ENCODE peak calls at places on chromosomes 13 and 19, in ten cellular contexts. One of them, this sample, is unnamed.

GRCh38 chr19:33554821-33555220 is 33.2 kb upstream of the PEPD start:
- DNase-seq in heart left ventricle: no peak
- DNase-seq in GM03348: no peak
- DNase-seq in DMS53: no peak
- DNase-seq in neural progenitor cell: no peak
- DNase-seq in iPS-NIHi11: no peak
- DNase-seq in hippocampal formation: no peak
- DNase-seq in SW480: no peak
- DNase-seq in stimulated activated CD8-positive, alpha-beta memory T cell treated with anti-CD3 and anti-CD28 coated beads, Interleukin-15, amount 100 ng/mL, for 24 hours: no peak
- DNase-seq in neural crest cell: no peak
- DNase-seq in this sample: no peak

GRCh38 chr19:1794424-1795185 is 17.5 kb downstream of the ATP8B3 start:
- DNase-seq in heart left ventricle: no peak
- DNase-seq in GM03348: no peak
- DNase-seq in neural crest cell: no peak
- DNase-seq in neural progenitor cell: no peak
- DNase-seq in DMS53: peak
- DNase-seq in SW480: no peak
- DNase-seq in hippocampal formation: no peak
- DNase-seq in stimulated activated CD8-positive, alpha-beta memory T cell treated with anti-CD3 and anti-CD28 coated beads, Interleukin-15, amount 100 ng/mL, for 24 hours: no peak
- DNase-seq in iPS-NIHi11: no peak
- DNase-seq in this sample: no peak

GRCh38 chr19:48962029-48962848 is 2.9 kb upstream of the FTL start:
- DNase-seq in heart left ventricle: peak
- DNase-seq in SW480: peak
- DNase-seq in GM03348: peak
- DNase-seq in iPS-NIHi11: no peak
- DNase-seq in DMS53: peak
- DNase-seq in hippocampal formation: no peak
- DNase-seq in neural progenitor cell: no peak
- DNase-seq in stimulated activated CD8-positive, alpha-beta memory T cell treated with anti-CD3 and anti-CD28 coated beads, Interleukin-15, amount 100 ng/mL, for 24 hours: no peak
- DNase-seq in neural crest cell: no peak
- DNase-seq in this sample: peak

GRCh38 chr19:1069009-1069779 is 2.2 kb downstream of the ARHGAP45 start:
- DNase-seq in SW480: no peak
- DNase-seq in DMS53: peak
- DNase-seq in iPS-NIHi11: no peak
- DNase-seq in neural crest cell: no peak
- DNase-seq in hippocampal formation: peak
- DNase-seq in GM03348: no peak
- DNase-seq in stimulated activated CD8-positive, alpha-beta memory T cell treated with anti-CD3 and anti-CD28 coated beads, Interleukin-15, amount 100 ng/mL, for 24 hours: no peak
- DNase-seq in heart left ventricle: peak
- DNase-seq in neural progenitor cell: no peak
- DNase-seq in this sample: peak

GRCh38 chr13:71605744-71606143 is 261.3 kb downstream of the DACH1 start:
- DNase-seq in neural crest cell: no peak
- DNase-seq in neural progenitor cell: no peak
- DNase-seq in hippocampal formation: no peak
- DNase-seq in stimulated activated CD8-positive, alpha-beta memory T cell treated with anti-CD3 and anti-CD28 coated beads, Interleukin-15, amount 100 ng/mL, for 24 hours: no peak
- DNase-seq in heart left ventricle: no peak
- DNase-seq in SW480: peak
- DNase-seq in iPS-NIHi11: no peak
- DNase-seq in GM03348: no peak
- DNase-seq in DMS53: peak
- DNase-seq in this sample: no peak

GRCh38 chr13:37595162-37595561 is 3.4 kb downstream of the POSTN start:
- DNase-seq in hippocampal formation: no peak
- DNase-seq in neural crest cell: no peak
- DNase-seq in neural progenitor cell: no peak
- DNase-seq in GM03348: peak
- DNase-seq in stimulated activated CD8-positive, alpha-beta memory T cell treated with anti-CD3 and anti-CD28 coated beads, Interleukin-15, amount 100 ng/mL, for 24 hours: no peak
- DNase-seq in SW480: no peak
- DNase-seq in iPS-NIHi11: no peak
- DNase-seq in DMS53: peak
- DNase-seq in heart left ventricle: no peak
- DNase-seq in this sample: no peak

GRCh38 chr13:40026741-40027140 is 371.3 kb downstream of the COG6 start:
- DNase-seq in stimulated activated CD8-positive, alpha-beta memory T cell treated with anti-CD3 and anti-CD28 coated beads, Interleukin-15, amount 100 ng/mL, for 24 hours: peak
- DNase-seq in GM03348: no peak
- DNase-seq in heart left ventricle: no peak
- DNase-seq in hippocampal formation: no peak
- DNase-seq in SW480: no peak
- DNase-seq in neural progenitor cell: no peak
- DNase-seq in neural crest cell: no peak
- DNase-seq in DMS53: no peak
- DNase-seq in iPS-NIHi11: no peak
- DNase-seq in this sample: no peak

GRCh38 chr19:55252760-55253159 is 6.1 kb downstream of the PPP6R1 start:
- DNase-seq in GM03348: no peak
- DNase-seq in DMS53: no peak
- DNase-seq in SW480: no peak
- DNase-seq in neural crest cell: no peak
- DNase-seq in neural progenitor cell: no peak
- DNase-seq in heart left ventricle: no peak
- DNase-seq in hippocampal formation: no peak
- DNase-seq in iPS-NIHi11: no peak
- DNase-seq in stimulated activated CD8-positive, alpha-beta memory T cell treated with anti-CD3 and anti-CD28 coated beads, Interleukin-15, amount 100 ng/mL, for 24 hours: no peak
- DNase-seq in this sample: no peak

GRCh38 chr13:20044086-20044485 is 85.6 kb downstream of the ZMYM2 start:
- DNase-seq in GM03348: no peak
- DNase-seq in DMS53: no peak
- DNase-seq in heart left ventricle: no peak
- DNase-seq in neural crest cell: no peak
- DNase-seq in neural progenitor cell: no peak
- DNase-seq in iPS-NIHi11: no peak
- DNase-seq in SW480: no peak
- DNase-seq in hippocampal formation: no peak
- DNase-seq in stimulated activated CD8-positive, alpha-beta memory T cell treated with anti-CD3 and anti-CD28 coated beads, Interleukin-15, amount 100 ng/mL, for 24 hours: no peak
- DNase-seq in this sample: no peak

GRCh38 chr19:51721905-51722304 is 1.9 kb downstream of the HAS1 start:
- DNase-seq in SW480: no peak
- DNase-seq in iPS-NIHi11: no peak
- DNase-seq in heart left ventricle: no peak
- DNase-seq in GM03348: no peak
- DNase-seq in neural crest cell: no peak
- DNase-seq in stimulated activated CD8-positive, alpha-beta memory T cell treated with anti-CD3 and anti-CD28 coated beads, Interleukin-15, amount 100 ng/mL, for 24 hours: no peak
- DNase-seq in hippocampal formation: no peak
- DNase-seq in neural progenitor cell: no peak
- DNase-seq in DMS53: no peak
- DNase-seq in this sample: no peak

GRCh38 chr13:95492044-95492801 is 60.3 kb upstream of the CLDN10 start:
- DNase-seq in neural progenitor cell: peak
- DNase-seq in heart left ventricle: no peak
- DNase-seq in neural crest cell: no peak
- DNase-seq in DMS53: no peak
- DNase-seq in SW480: no peak
- DNase-seq in stimulated activated CD8-positive, alpha-beta memory T cell treated with anti-CD3 and anti-CD28 coated beads, Interleukin-15, amount 100 ng/mL, for 24 hours: no peak
- DNase-seq in iPS-NIHi11: no peak
- DNase-seq in hippocampal formation: no peak
- DNase-seq in GM03348: no peak
- DNase-seq in this sample: peak

GRCh38 chr13:92175330-92175729 is 776.9 kb downstream of the GPC5 start:
- DNase-seq in neural crest cell: peak
- DNase-seq in DMS53: peak
- DNase-seq in GM03348: peak
- DNase-seq in SW480: peak
- DNase-seq in neural progenitor cell: peak
- DNase-seq in iPS-NIHi11: peak
- DNase-seq in stimulated activated CD8-positive, alpha-beta memory T cell treated with anti-CD3 and anti-CD28 coated beads, Interleukin-15, amount 100 ng/mL, for 24 hours: no peak
- DNase-seq in hippocampal formation: no peak
- DNase-seq in heart left ventricle: no peak
- DNase-seq in this sample: peak

GRCh38 chr19:33432408-33433170 is 59.1 kb downstream of the CEBPG start:
- DNase-seq in SW480: no peak
- DNase-seq in DMS53: no peak
- DNase-seq in iPS-NIHi11: no peak
- DNase-seq in GM03348: no peak
- DNase-seq in neural crest cell: no peak
- DNase-seq in stimulated activated CD8-positive, alpha-beta memory T cell treated with anti-CD3 and anti-CD28 coated beads, Interleukin-15, amount 100 ng/mL, for 24 hours: no peak
- DNase-seq in heart left ventricle: peak
- DNase-seq in neural progenitor cell: no peak
- DNase-seq in hippocampal formation: no peak
- DNase-seq in this sample: no peak

GRCh38 chr19:780935-781334 is 16.3 kb upstream of the PTBP1 start:
- DNase-seq in neural progenitor cell: no peak
- DNase-seq in neural crest cell: no peak
- DNase-seq in hippocampal formation: no peak
- DNase-seq in stimulated activated CD8-positive, alpha-beta memory T cell treated with anti-CD3 and anti-CD28 coated beads, Interleukin-15, amount 100 ng/mL, for 24 hours: no peak
- DNase-seq in SW480: no peak
- DNase-seq in iPS-NIHi11: no peak
- DNase-seq in GM03348: no peak
- DNase-seq in heart left ventricle: no peak
- DNase-seq in DMS53: no peak
- DNase-seq in this sample: no peak

GRCh38 chr19:38698225-38699026 is 45.8 kb downstream of the CAPN12 start:
- DNase-seq in DMS53: no peak
- DNase-seq in heart left ventricle: no peak
- DNase-seq in iPS-NIHi11: no peak
- DNase-seq in SW480: no peak
- DNase-seq in GM03348: no peak
- DNase-seq in hippocampal formation: no peak
- DNase-seq in stimulated activated CD8-positive, alpha-beta memory T cell treated with anti-CD3 and anti-CD28 coated beads, Interleukin-15, amount 100 ng/mL, for 24 hours: no peak
- DNase-seq in neural crest cell: no peak
- DNase-seq in neural progenitor cell: peak
- DNase-seq in this sample: no peak

GRCh38 chr13:72886272-72887062 is 104.5 kb downstream of the PIBF1 start:
- DNase-seq in stimulated activated CD8-positive, alpha-beta memory T cell treated with anti-CD3 and anti-CD28 coated beads, Interleukin-15, amount 100 ng/mL, for 24 hours: no peak
- DNase-seq in SW480: no peak
- DNase-seq in neural crest cell: no peak
- DNase-seq in hippocampal formation: no peak
- DNase-seq in DMS53: no peak
- DNase-seq in heart left ventricle: no peak
- DNase-seq in iPS-NIHi11: no peak
- DNase-seq in neural progenitor cell: no peak
- DNase-seq in GM03348: peak
- DNase-seq in this sample: no peak

GRCh38 chr13:113897161-113897560 is 33.3 kb upstream of the GAS6 start:
- DNase-seq in SW480: peak
- DNase-seq in neural progenitor cell: no peak
- DNase-seq in stimulated activated CD8-positive, alpha-beta memory T cell treated with anti-CD3 and anti-CD28 coated beads, Interleukin-15, amount 100 ng/mL, for 24 hours: no peak
- DNase-seq in hippocampal formation: no peak
- DNase-seq in GM03348: peak
- DNase-seq in iPS-NIHi11: no peak
- DNase-seq in neural crest cell: no peak
- DNase-seq in DMS53: no peak
- DNase-seq in heart left ventricle: no peak
- DNase-seq in this sample: peak

GRCh38 chr19:41355035-41355434 is 1.3 kb upstream of the TGFB1 start:
- DNase-seq in DMS53: no peak
- DNase-seq in stimulated activated CD8-positive, alpha-beta memory T cell treated with anti-CD3 and anti-CD28 coated beads, Interleukin-15, amount 100 ng/mL, for 24 hours: no peak
- DNase-seq in neural progenitor cell: no peak
- DNase-seq in iPS-NIHi11: no peak
- DNase-seq in hippocampal formation: no peak
- DNase-seq in heart left ventricle: no peak
- DNase-seq in SW480: no peak
- DNase-seq in GM03348: no peak
- DNase-seq in neural crest cell: no peak
- DNase-seq in this sample: no peak

GRCh38 chr19:28394705-28395104 is 818.2 kb downstream of the UQCRFS1 start:
- DNase-seq in neural progenitor cell: no peak
- DNase-seq in hippocampal formation: no peak
- DNase-seq in neural crest cell: no peak
- DNase-seq in heart left ventricle: no peak
- DNase-seq in GM03348: no peak
- DNase-seq in iPS-NIHi11: no peak
- DNase-seq in DMS53: no peak
- DNase-seq in SW480: no peak
- DNase-seq in stimulated activated CD8-positive, alpha-beta memory T cell treated with anti-CD3 and anti-CD28 coated beads, Interleukin-15, amount 100 ng/mL, for 24 hours: no peak
- DNase-seq in this sample: no peak

GRCh38 chr19:48511800-48512503 is at the start of gene LMTK3:
- DNase-seq in stimulated activated CD8-positive, alpha-beta memory T cell treated with anti-CD3 and anti-CD28 coated beads, Interleukin-15, amount 100 ng/mL, for 24 hours: peak
- DNase-seq in SW480: no peak
- DNase-seq in heart left ventricle: no peak
- DNase-seq in GM03348: no peak
- DNase-seq in neural crest cell: no peak
- DNase-seq in iPS-NIHi11: peak
- DNase-seq in neural progenitor cell: peak
- DNase-seq in DMS53: peak
- DNase-seq in hippocampal formation: peak
- DNase-seq in this sample: no peak

GRCh38 chr13:20340759-20341161 is 108.6 kb upstream of the GJB6 start:
- DNase-seq in SW480: no peak
- DNase-seq in stimulated activated CD8-positive, alpha-beta memory T cell treated with anti-CD3 and anti-CD28 coated beads, Interleukin-15, amount 100 ng/mL, for 24 hours: no peak
- DNase-seq in iPS-NIHi11: peak
- DNase-seq in neural progenitor cell: no peak
- DNase-seq in GM03348: peak
- DNase-seq in neural crest cell: no peak
- DNase-seq in DMS53: peak
- DNase-seq in heart left ventricle: no peak
- DNase-seq in hippocampal formation: no peak
- DNase-seq in this sample: no peak

GRCh38 chr19:39515551-39516191 is 732 bp downstream of the SELENOV start:
- DNase-seq in stimulated activated CD8-positive, alpha-beta memory T cell treated with anti-CD3 and anti-CD28 coated beads, Interleukin-15, amount 100 ng/mL, for 24 hours: no peak
- DNase-seq in GM03348: no peak
- DNase-seq in neural crest cell: no peak
- DNase-seq in neural progenitor cell: peak
- DNase-seq in hippocampal formation: no peak
- DNase-seq in DMS53: peak
- DNase-seq in heart left ventricle: no peak
- DNase-seq in iPS-NIHi11: peak
- DNase-seq in SW480: no peak
- DNase-seq in this sample: no peak